ENCODE peak calls at places on chromosomes 7 and 10, in seven cellular contexts. X, K, O, N, L, J and P are unnamed samples. For H3K79me2, the result is how much of the 10 kb centered on the place peaks cover.

GRCh38 chr7:14195079-14195478 is 205.6 kb upstream of the ETV1 start:
- DNase-seq in X (no peak), K (peak), O (no peak), N (no peak), L (no peak), J (no peak), P (no peak)

GRCh38 chr10:88881922-88882645 is 2.0 kb downstream of the STAMBPL1 start:
- DNase-seq in X (no peak), K (no peak), O (no peak), N (no peak), L (no peak), J (no peak), P (no peak)

GRCh38 chr10:94361161-94361794 is 1.5 kb downstream of the NOC3L start:
- DNase-seq in X (no peak), K (peak), O (no peak), N (peak), L (peak), J (no peak), P (no peak)

GRCh38 chr7:2210551-2211258 is 22.0 kb downstream of the MAD1L1 start:
- DNase-seq in X (no peak), K (no peak), O (no peak), N (no peak), L (no peak), J (no peak), P (no peak)

GRCh38 chr10:96967847-96968246 is 135.7 kb downstream of the LCOR start:
- DNase-seq in X (no peak), K (peak), O (no peak), N (no peak), L (peak), J (no peak), P (no peak)

GRCh38 chr7:29989257-29989995 is at the start of gene SCRN1:
- DNase-seq in X (no peak), K (no peak), O (no peak), N (no peak), L (peak), J (peak), P (peak)

GRCh38 chr7:90507692-90508091 is 38.3 kb downstream of the PTTG1IP2 start:
- DNase-seq in X (no peak), K (no peak), O (no peak), N (no peak), L (no peak), J (no peak), P (no peak)

GRCh38 chr10:63744060-63744941 is 223.1 kb downstream of the REEP3 start:
- DNase-seq in X (no peak), K (peak), O (no peak), N (no peak), L (no peak), J (no peak), P (no peak)

GRCh38 chr7:45874408-45875131 is 1.7 kb upstream of the CCDC201 start:
- DNase-seq in X (no peak), K (peak), O (peak), N (no peak), L (peak), J (no peak), P (no peak)

GRCh38 chr10:89540550-89540949 is 5.2 kb upstream of the SLC16A12 start:
- DNase-seq in X (no peak), K (peak), O (no peak), N (no peak), L (no peak), J (no peak), P (no peak)

GRCh38 chr7:92988941-92989540 is 128.7 kb downstream of the SAMD9 start:
- DNase-seq in X (no peak), K (peak), O (no peak), N (no peak), L (no peak), J (no peak), P (no peak)

GRCh38 chr10:126972622-126973414 is 67.6 kb downstream of the DOCK1 start:
- DNase-seq in X (no peak), K (peak), O (no peak), N (no peak), L (peak), J (no peak), P (peak)

GRCh38 chr7:111642373-111642772 is 80.1 kb upstream of the IMMP2L start:
- DNase-seq in X (no peak), K (no peak), O (no peak), N (no peak), L (no peak), J (no peak), P (no peak)

GRCh38 chr10:81303656-81304055 is 571.3 kb upstream of the NRG3 start:
- DNase-seq in X (no peak), K (no peak), O (no peak), N (no peak), L (peak), J (no peak), P (no peak)

GRCh38 chr10:26430641-26431163 is 7.4 kb upstream of the APBB1IP start:
- DNase-seq in X (no peak), K (no peak), O (no peak), N (no peak), L (no peak), J (no peak), P (no peak)

GRCh38 chr10:132460691-132461090 is 63.7 kb downstream of the PWWP2B start:
- DNase-seq in X (no peak), K (no peak), O (no peak), N (no peak), L (no peak), J (no peak), P (no peak)

GRCh38 chr10:107740962-107741690 is 576.6 kb upstream of the SORCS1 start:
- DNase-seq in X (no peak), K (peak), O (no peak), N (no peak), L (peak), J (no peak), P (no peak)

GRCh38 chr7:70432567-70433001 is 699.4 kb upstream of the GALNT17 start:
- DNase-seq in X (no peak), K (no peak), O (no peak), N (no peak), L (no peak), J (no peak), P (no peak)

GRCh38 chr7:100353685-100354330 is 4.1 kb upstream of the PILRB start:
- DNase-seq in X (no peak), K (no peak), O (no peak), N (no peak), L (no peak), J (peak), P (no peak)

GRCh38 chr10:118465300-118465874 is 123.3 kb upstream of the FAM204A start:
- DNase-seq in X (no peak), K (no peak), O (no peak), N (no peak), L (no peak), J (no peak), P (no peak)

GRCh38 chr10:14371616-14372015 is 40.9 kb upstream of the FRMD4A start:
- DNase-seq in X (no peak), K (no peak), O (no peak), N (no peak), L (no peak), J (no peak), P (no peak)

GRCh38 chr7:2635810-2636701 is 4.3 kb downstream of the TTYH3 start:
- DNase-seq in X (no peak), K (no peak), O (no peak), N (no peak), L (no peak), J (no peak), P (peak)

GRCh38 chr7:91228927-91229326 is 35.3 kb upstream of the FZD1 start:
- DNase-seq in X (no peak), K (no peak), O (no peak), N (no peak), L (peak), J (no peak), P (no peak)

GRCh38 chr7:96090756-96091155 is 231.1 kb downstream of the SLC25A13 start:
- DNase-seq in X (no peak), K (no peak), O (no peak), N (no peak), L (no peak), J (no peak), P (no peak)

GRCh38 chr10:124353896-124354295 is 64.8 kb downstream of the OAT start:
- DNase-seq in X (no peak), K (no peak), O (no peak), N (no peak), L (no peak), J (peak), P (no peak)

GRCh38 chr7:33773053-33773452 is 132.3 kb upstream of the BMPER start:
- DNase-seq in X (no peak), K (peak), O (no peak), N (no peak), L (peak), J (no peak), P (no peak)

GRCh38 chr7:73986158-73986631 is 41.8 kb upstream of the ELN start:
- DNase-seq in X (no peak), K (no peak), O (no peak), N (no peak), L (no peak), J (no peak), P (peak)

GRCh38 chr7:82690944-82691343 is 247.4 kb upstream of the CACNA2D1 start:
- DNase-seq in X (no peak), K (no peak), O (no peak), N (no peak), L (no peak), J (no peak), P (no peak)

GRCh38 chr7:64640504-64640903 is 25.4 kb upstream of the ZNF107 start:
- DNase-seq in X (no peak), K (no peak), O (no peak), N (no peak), L (no peak), J (no peak), P (no peak)

GRCh38 chr10:95297402-95297801 is 6.6 kb upstream of the PDLIM1 start:
- DNase-seq in X (no peak), K (no peak), O (no peak), N (no peak), L (no peak), J (no peak), P (no peak)

GRCh38 chr7:27560706-27561235 is 101.9 kb downstream of the HIBADH start:
- DNase-seq in X (no peak), K (peak), O (no peak), N (no peak), L (peak), J (no peak), P (no peak)

GRCh38 chr10:70503776-70504175 is 25.2 kb downstream of the PALD1 start:
- DNase-seq in X (no peak), K (no peak), O (no peak), N (no peak), L (no peak), J (no peak), P (no peak)

GRCh38 chr10:1782841-1783240 is 45.5 kb upstream of the ADARB2 start:
- DNase-seq in X (no peak), K (no peak), O (no peak), N (no peak), L (no peak), J (no peak), P (no peak)

GRCh38 chr7:4123823-4124222 is 558.3 kb upstream of the FOXK1 start:
- DNase-seq in X (no peak), K (peak), O (no peak), N (peak), L (peak), J (no peak), P (no peak)

GRCh38 chr10:17644485-17644964 is 574 bp downstream of the STAM start:
- DNase-seq in X (no peak), K (no peak), O (no peak), N (peak), L (no peak), J (no peak), P (peak)

GRCh38 chr10:70786799-70787415 is 1.7 kb upstream of the TBATA start:
- DNase-seq in X (no peak), K (peak), O (no peak), N (no peak), L (peak), J (no peak), P (no peak)

GRCh38 chr7:95859434-95859833 is 87.1 kb downstream of the DYNC1I1 start:
- DNase-seq in X (no peak), K (peak), O (no peak), N (no peak), L (peak), J (peak), P (peak)

GRCh38 chr7:105325225-105325904 is 63.4 kb downstream of the SRPK2 start:
- DNase-seq in X (no peak), K (no peak), O (no peak), N (no peak), L (no peak), J (no peak), P (no peak)

GRCh38 chr7:12709731-12710502 is 22.5 kb downstream of the ARL4A start:
- DNase-seq in X (no peak), K (peak), O (peak), N (no peak), L (no peak), J (no peak), P (no peak)

GRCh38 chr10:5894458-5894857 is 4.4 kb downstream of the FBH1 start:
- DNase-seq in X (no peak), K (no peak), O (no peak), N (no peak), L (no peak), J (no peak), P (no peak)
- H3K79me2 ChIP-seq in X (half or more), K (under half), O (under half), N (half or more), L (half or more), J (under half), P (half or more)

DNA sequence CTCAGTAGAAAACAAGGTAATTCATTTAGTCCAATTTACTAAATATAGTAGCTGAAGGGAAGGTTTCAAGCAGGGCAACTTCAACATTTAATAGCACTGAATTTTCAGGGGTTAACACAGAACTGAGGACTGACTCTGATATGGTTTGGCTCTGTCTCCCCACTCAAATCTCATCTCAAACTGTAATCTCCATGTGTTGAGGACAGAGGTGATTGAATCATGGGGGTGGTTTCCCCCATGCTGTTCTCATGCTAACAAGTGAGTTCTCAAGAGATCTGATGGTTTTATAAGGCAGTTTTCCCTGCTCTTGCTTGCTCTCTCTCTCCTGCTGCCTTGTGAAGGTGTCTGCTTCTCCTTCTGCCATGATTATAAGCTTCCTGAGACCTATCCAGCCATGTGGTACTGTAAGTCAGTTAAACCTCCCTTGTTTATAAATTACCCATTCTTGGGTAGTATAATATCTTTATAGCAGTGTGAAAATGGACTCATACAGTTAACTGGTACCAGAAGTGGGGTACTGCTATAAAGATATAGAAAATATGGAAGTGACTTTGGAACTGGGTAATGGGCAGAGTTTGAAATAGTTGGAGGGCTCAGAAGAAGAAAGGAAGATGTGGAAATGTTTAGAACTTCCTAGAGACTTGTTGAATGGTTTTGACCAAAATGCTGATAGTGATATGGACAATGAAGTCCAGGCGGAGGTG is 9.8 kb upstream of the UMAD1 start:
- DNase-seq in X (no peak), K (no peak), O (no peak), N (no peak), L (no peak), J (no peak), P (no peak)
- TF ChIP-seq CTCF in X (no peak), K (no peak), O (no peak), N (no peak), L (no peak), J (no peak), P (no peak)

DNA sequence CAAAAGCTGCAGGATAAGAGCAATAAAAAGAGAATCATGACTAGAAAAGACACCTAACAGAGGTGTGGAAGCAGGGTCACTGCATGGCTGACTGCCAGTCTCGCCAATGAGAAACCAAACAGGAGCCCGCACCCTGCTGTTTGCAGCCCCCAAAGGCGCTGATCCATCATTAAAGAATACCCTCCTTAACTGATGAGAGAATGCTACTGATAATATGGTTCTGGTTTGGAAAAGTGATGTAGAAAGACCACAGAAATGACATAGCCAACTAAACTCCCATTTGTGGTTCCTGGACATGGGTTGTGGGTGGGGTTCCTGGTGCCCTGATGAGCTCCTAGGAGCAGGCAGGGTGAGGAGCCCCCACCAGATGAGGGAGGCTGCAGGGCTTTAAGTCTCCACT is 207.4 kb downstream of the TNS3 start:
- DNase-seq in X (no peak), K (no peak), O (no peak), N (no peak), L (no peak), J (no peak), P (no peak)
- H3K79me2 ChIP-seq in X (under half), K (under half), O (half or more), N (under half), L (under half), J (under half), P (half or more)

GRCh38 chr10:78944658-78945333 is 124.0 kb upstream of the ZMIZ1 start:
- DNase-seq in X (no peak), K (peak), O (peak), N (no peak), L (peak), J (no peak), P (peak)
- TF ChIP-seq CTCF in X (no peak), K (peak), O (no peak), N (no peak), L (no peak), J (no peak), P (no peak)

DNA sequence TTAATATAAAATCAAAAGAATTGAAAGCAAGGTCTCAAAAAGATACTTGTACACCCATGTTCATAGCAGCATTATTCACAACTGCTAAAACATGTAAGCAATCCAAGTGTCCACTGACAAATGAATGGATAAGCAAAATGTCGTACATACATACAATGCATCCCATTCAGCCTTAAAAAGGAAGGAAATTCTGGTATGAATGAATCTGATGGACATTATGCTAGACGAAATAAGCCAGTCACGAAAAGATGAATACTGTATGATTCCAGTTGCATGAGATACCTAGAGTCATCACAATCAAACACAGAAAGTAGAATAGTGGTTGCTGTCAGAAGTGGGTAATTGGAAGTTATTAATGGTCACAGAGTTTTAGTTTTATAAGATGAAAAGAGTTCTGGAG is 9.5 kb upstream of the TAC1 start:
- DNase-seq in X (no peak), K (no peak), O (no peak), N (no peak), L (no peak), J (no peak), P (no peak)
- H3K79me2 ChIP-seq in X (under half), K (under half), O (under half), N (under half), L (under half), J (under half), P (under half)

DNA sequence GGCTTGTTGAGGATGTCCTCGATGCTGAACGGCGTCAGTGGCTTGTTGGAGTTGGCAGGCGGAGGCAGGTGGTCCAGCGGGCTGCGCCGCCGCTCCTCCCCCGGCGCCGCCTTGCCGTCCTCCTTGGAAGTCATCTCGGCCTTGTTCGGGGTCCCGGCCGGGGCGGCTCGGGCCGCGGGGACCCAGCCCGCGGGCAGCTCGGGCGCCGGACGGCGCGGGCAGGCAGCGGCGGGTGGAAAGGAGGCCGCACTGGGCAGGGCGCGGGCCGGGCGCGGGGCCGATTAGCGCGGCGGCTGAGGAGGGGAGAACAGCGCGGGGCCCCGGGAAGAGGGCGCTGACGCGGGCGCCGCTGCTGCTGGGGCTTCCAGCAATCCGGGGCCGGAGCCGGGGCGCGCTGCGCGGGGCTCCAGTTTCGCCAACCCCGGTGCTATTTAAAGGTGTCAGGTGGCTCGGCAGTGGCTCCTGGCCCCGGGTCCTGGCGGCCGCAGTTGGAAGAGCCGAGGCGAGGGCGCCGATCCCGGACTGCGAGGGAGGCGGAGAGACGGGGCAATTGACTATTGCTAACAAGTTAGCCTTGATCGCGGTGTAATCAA is 485 bp downstream of the LBX1 start:
- DNase-seq in X (no peak), K (no peak), O (no peak), N (no peak), L (no peak), J (peak), P (no peak)
- TF ChIP-seq CTCF in X (no peak), K (no peak), O (no peak), N (no peak), L (no peak), J (no peak), P (no peak)

GRCh38 chr7:138480527-138480926 is 20.5 kb downstream of the TRIM24 start:
- DNase-seq in X (no peak), K (no peak), O (no peak), N (no peak), L (no peak), J (no peak), P (no peak)

GRCh38 chr7:138475377-138475776 is 15.3 kb downstream of the TRIM24 start:
- DNase-seq in X (no peak), K (no peak), O (no peak), N (no peak), L (no peak), J (no peak), P (no peak)

GRCh38 chr7:138478499-138478908 is 18.4 kb downstream of the TRIM24 start:
- DNase-seq in X (no peak), K (peak), O (peak), N (no peak), L (peak), J (no peak), P (no peak)

GRCh38 chr7:138477081-138477578 is 17.1 kb downstream of the TRIM24 start:
- DNase-seq in X (no peak), K (no peak), O (no peak), N (no peak), L (no peak), J (no peak), P (no peak)

GRCh38 chr7:138477581-138477980 is 17.5 kb downstream of the TRIM24 start:
- DNase-seq in X (no peak), K (peak), O (no peak), N (no peak), L (no peak), J (no peak), P (no peak)
- H3K79me2 ChIP-seq in X (under half), K (under half), O (half or more), N (half or more), L (half or more), J (half or more), P (half or more)

DNA sequence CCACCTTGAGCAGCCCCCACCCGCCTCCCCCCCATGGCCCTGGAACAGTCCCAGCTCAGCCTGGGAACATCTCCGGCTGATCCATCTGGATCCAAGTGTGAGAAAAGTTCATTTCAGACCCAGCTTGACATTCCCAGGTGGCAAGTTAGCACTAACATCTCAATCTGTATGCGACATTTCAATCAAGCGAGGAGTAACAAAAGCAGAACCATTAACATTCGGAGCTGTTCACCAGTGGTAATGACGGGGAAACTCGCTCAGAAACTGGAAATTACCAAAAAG is 65.4 kb downstream of the PAX2 start:
- DNase-seq in X (no peak), K (no peak), O (no peak), N (no peak), L (no peak), J (no peak), P (no peak)
- TF ChIP-seq CTCF in X (no peak), K (no peak), O (no peak), N (no peak), L (no peak), J (no peak), P (no peak)